ENCODE peak calls at places on chromosomes 2 and 18, in four cellular contexts. A is non-pigmented ciliary epithelial cell; Z is activated T-helper 1 cell treated with anti-CD3 and anti-CD28 coated beads, Interleukin-2, amount 50 U/mL, for 16 hours; V is GM03348. H is an unnamed sample.

GRCh38 chr2:173058097-173058496 is 17.5 kb upstream of the MAP3K20 start:
- DNase-seq in V (peak), A (no peak), Z (no peak), H (no peak)

GRCh38 chr2:144211065-144211464 is 308.9 kb downstream of the ZEB2 start:
- DNase-seq in A (no peak), V (no peak), Z (no peak), H (no peak)

GRCh38 chr2:109692013-109692738 is 78.0 kb downstream of the SOWAHC start:
- DNase-seq in Z (no peak), V (no peak), A (no peak), H (no peak)

GRCh38 chr2:70458661-70459060 is 95.0 kb downstream of the TGFA start:
- DNase-seq in V (no peak), Z (no peak), A (no peak), H (no peak)

GRCh38 chr2:226932443-226932842 is 96.6 kb downstream of the RHBDD1 start:
- DNase-seq in Z (no peak), V (no peak), A (no peak), H (no peak)

GRCh38 chr2:212959469-212960117 is 191.8 kb downstream of the IKZF2 start:
- DNase-seq in V (no peak), A (no peak), Z (no peak), H (no peak)

GRCh38 chr2:233252227-233252626 is 754 bp downstream of the ATG16L1 start:
- DNase-seq in V (no peak), A (no peak), Z (no peak), H (no peak)

GRCh38 chr2:196073521-196073920 is 4.9 kb upstream of the DNAH7 start:
- DNase-seq in V (no peak), Z (no peak), A (no peak), H (no peak)

GRCh38 chr2:203532957-203533695 is 2.0 kb downstream of the RAPH1 start:
- DNase-seq in Z (no peak), A (no peak), V (peak), H (peak)

GRCh38 chr18:77223221-77223639 is 26.4 kb upstream of the GALR1 start:
- DNase-seq in A (no peak), Z (no peak), V (no peak), H (no peak)

H was measured in myocyte.